ENCODE peak calls at places on chromosomes 5 and 9, in nine cellular contexts. One of them, this sample, is unnamed.

GRCh38 chr9:119841005-119841404 is 471.8 kb upstream of the BRINP1 start:
- DNase-seq in fibroblast of lung: no peak
- DNase-seq in body of pancreas: no peak
- DNase-seq in mammary epithelial cell: no peak
- DNase-seq in tibial nerve: no peak
- DNase-seq in neural progenitor cell: no peak
- DNase-seq in CD4-positive, CD25-positive, alpha-beta regulatory T cell: no peak
- DNase-seq in H1: no peak
- DNase-seq in lower lobe of right lung: no peak
- DNase-seq in this sample: no peak

GRCh38 chr5:53311661-53312060 is 168.8 kb upstream of the FST start:
- DNase-seq in fibroblast of lung: no peak
- DNase-seq in body of pancreas: no peak
- DNase-seq in mammary epithelial cell: no peak
- DNase-seq in tibial nerve: no peak
- DNase-seq in neural progenitor cell: no peak
- DNase-seq in CD4-positive, CD25-positive, alpha-beta regulatory T cell: no peak
- DNase-seq in H1: no peak
- DNase-seq in lower lobe of right lung: no peak
- DNase-seq in this sample: no peak

GRCh38 chr5:893137-893506 is 438 bp downstream of the TRIP13 start:
- DNase-seq in fibroblast of lung: no peak
- DNase-seq in body of pancreas: no peak
- DNase-seq in mammary epithelial cell: no peak
- DNase-seq in tibial nerve: no peak
- DNase-seq in neural progenitor cell: peak; percentile 38
- DNase-seq in CD4-positive, CD25-positive, alpha-beta regulatory T cell: no peak
- DNase-seq in H1: no peak
- DNase-seq in lower lobe of right lung: no peak
- DNase-seq in this sample: no peak

GRCh38 chr5:132074091-132074771 is 642 bp downstream of the CSF2 start:
- DNase-seq in fibroblast of lung: no peak
- DNase-seq in body of pancreas: no peak
- DNase-seq in mammary epithelial cell: peak; percentile 69
- DNase-seq in tibial nerve: no peak
- DNase-seq in neural progenitor cell: no peak
- DNase-seq in CD4-positive, CD25-positive, alpha-beta regulatory T cell: no peak
- DNase-seq in H1: no peak
- DNase-seq in lower lobe of right lung: peak; percentile 76
- DNase-seq in this sample: no peak

GRCh38 chr9:123957731-123958130 is 27.8 kb upstream of the DENND1A start:
- DNase-seq in fibroblast of lung: no peak
- DNase-seq in body of pancreas: no peak
- DNase-seq in mammary epithelial cell: no peak
- DNase-seq in tibial nerve: no peak
- DNase-seq in neural progenitor cell: no peak
- DNase-seq in CD4-positive, CD25-positive, alpha-beta regulatory T cell: no peak
- DNase-seq in H1: no peak
- DNase-seq in lower lobe of right lung: no peak
- DNase-seq in this sample: no peak

GRCh38 chr9:96217756-96218693 is 84.0 kb downstream of the HSD17B3 start:
- DNase-seq in fibroblast of lung: peak; percentile 73
- DNase-seq in body of pancreas: peak; percentile 84
- DNase-seq in mammary epithelial cell: peak; percentile 42
- DNase-seq in tibial nerve: peak; percentile 59
- DNase-seq in neural progenitor cell: peak; percentile 93
- DNase-seq in CD4-positive, CD25-positive, alpha-beta regulatory T cell: peak; percentile 70
- DNase-seq in H1: no peak
- DNase-seq in lower lobe of right lung: peak; percentile 77
- DNase-seq in this sample: peak; percentile 27

GRCh38 chr5:177493795-177494355 is 3.5 kb downstream of the PDLIM7 start:
- DNase-seq in fibroblast of lung: no peak
- DNase-seq in body of pancreas: no peak
- DNase-seq in mammary epithelial cell: no peak
- DNase-seq in tibial nerve: no peak
- DNase-seq in neural progenitor cell: no peak
- DNase-seq in CD4-positive, CD25-positive, alpha-beta regulatory T cell: no peak
- DNase-seq in H1: no peak
- DNase-seq in lower lobe of right lung: no peak
- DNase-seq in this sample: no peak

GRCh38 chr9:5714501-5715401 is 85.8 kb downstream of the RIC1 start:
- DNase-seq in fibroblast of lung: peak; percentile 43
- DNase-seq in body of pancreas: no peak
- DNase-seq in mammary epithelial cell: peak; percentile 49
- DNase-seq in tibial nerve: no peak
- DNase-seq in neural progenitor cell: peak; percentile 13
- DNase-seq in CD4-positive, CD25-positive, alpha-beta regulatory T cell: no peak
- DNase-seq in H1: no peak
- DNase-seq in lower lobe of right lung: no peak
- DNase-seq in this sample: no peak

GRCh38 chr9:102360846-102361245 is 622.4 kb upstream of the GRIN3A start:
- DNase-seq in fibroblast of lung: no peak
- DNase-seq in body of pancreas: no peak
- DNase-seq in mammary epithelial cell: no peak
- DNase-seq in tibial nerve: no peak
- DNase-seq in neural progenitor cell: no peak
- DNase-seq in CD4-positive, CD25-positive, alpha-beta regulatory T cell: no peak
- DNase-seq in H1: no peak
- DNase-seq in lower lobe of right lung: no peak
- DNase-seq in this sample: no peak

GRCh38 chr9:19137282-19137681 is 10.0 kb upstream of the PLIN2 start:
- DNase-seq in fibroblast of lung: peak; percentile 59
- DNase-seq in body of pancreas: no peak
- DNase-seq in mammary epithelial cell: peak; percentile 60
- DNase-seq in tibial nerve: no peak
- DNase-seq in neural progenitor cell: no peak
- DNase-seq in CD4-positive, CD25-positive, alpha-beta regulatory T cell: no peak
- DNase-seq in H1: no peak
- DNase-seq in lower lobe of right lung: no peak
- DNase-seq in this sample: no peak

GRCh38 chr9:23674016-23674585 is 151.9 kb downstream of the ELAVL2 start:
- DNase-seq in fibroblast of lung: no peak
- DNase-seq in body of pancreas: no peak
- DNase-seq in mammary epithelial cell: no peak
- DNase-seq in tibial nerve: no peak
- DNase-seq in neural progenitor cell: no peak
- DNase-seq in CD4-positive, CD25-positive, alpha-beta regulatory T cell: no peak
- DNase-seq in H1: no peak
- DNase-seq in lower lobe of right lung: no peak
- DNase-seq in this sample: no peak

GRCh38 chr5:18325431-18325830 is 691.2 kb downstream of the TAF11L14 start:
- DNase-seq in fibroblast of lung: no peak
- DNase-seq in body of pancreas: no peak
- DNase-seq in mammary epithelial cell: no peak
- DNase-seq in tibial nerve: no peak
- DNase-seq in neural progenitor cell: no peak
- DNase-seq in CD4-positive, CD25-positive, alpha-beta regulatory T cell: no peak
- DNase-seq in H1: no peak
- DNase-seq in lower lobe of right lung: no peak
- DNase-seq in this sample: no peak

GRCh38 chr9:129998491-129999122 is 44.4 kb downstream of the FNBP1 start:
- DNase-seq in fibroblast of lung: no peak
- DNase-seq in body of pancreas: no peak
- DNase-seq in mammary epithelial cell: no peak
- DNase-seq in tibial nerve: no peak
- DNase-seq in neural progenitor cell: no peak
- DNase-seq in CD4-positive, CD25-positive, alpha-beta regulatory T cell: no peak
- DNase-seq in H1: no peak
- DNase-seq in lower lobe of right lung: no peak
- DNase-seq in this sample: peak; percentile 18

GRCh38 chr5:172692981-172693380 is 51.9 kb downstream of the NEURL1B start:
- DNase-seq in fibroblast of lung: no peak
- DNase-seq in body of pancreas: no peak
- DNase-seq in mammary epithelial cell: no peak
- DNase-seq in tibial nerve: no peak
- DNase-seq in neural progenitor cell: no peak
- DNase-seq in CD4-positive, CD25-positive, alpha-beta regulatory T cell: no peak
- DNase-seq in H1: no peak
- DNase-seq in lower lobe of right lung: no peak
- DNase-seq in this sample: no peak

GRCh38 chr5:14440598-14441401 is 140.8 kb upstream of the OTULINL start:
- DNase-seq in fibroblast of lung: peak; percentile 95
- DNase-seq in body of pancreas: no peak
- DNase-seq in mammary epithelial cell: no peak
- DNase-seq in tibial nerve: peak; percentile 53
- DNase-seq in neural progenitor cell: peak; percentile 87
- DNase-seq in CD4-positive, CD25-positive, alpha-beta regulatory T cell: no peak
- DNase-seq in H1: no peak
- DNase-seq in lower lobe of right lung: no peak
- DNase-seq in this sample: no peak

GRCh38 chr5:131589510-131590348 is 45.3 kb downstream of the RAPGEF6 start:
- DNase-seq in fibroblast of lung: peak; percentile 77
- DNase-seq in body of pancreas: no peak
- DNase-seq in mammary epithelial cell: peak; percentile 10
- DNase-seq in tibial nerve: no peak
- DNase-seq in neural progenitor cell: peak; percentile 73
- DNase-seq in CD4-positive, CD25-positive, alpha-beta regulatory T cell: peak; percentile 69
- DNase-seq in H1: no peak
- DNase-seq in lower lobe of right lung: no peak
- DNase-seq in this sample: no peak

GRCh38 chr5:96687812-96688453 is 25.8 kb downstream of the CAST start:
- DNase-seq in fibroblast of lung: peak; percentile 83
- DNase-seq in body of pancreas: no peak
- DNase-seq in mammary epithelial cell: no peak
- DNase-seq in tibial nerve: no peak
- DNase-seq in neural progenitor cell: peak; percentile 22
- DNase-seq in CD4-positive, CD25-positive, alpha-beta regulatory T cell: peak; percentile 37
- DNase-seq in H1: no peak
- DNase-seq in lower lobe of right lung: no peak
- DNase-seq in this sample: no peak

GRCh38 chr5:143657814-143658395 is 154.1 kb upstream of the HMHB1 start:
- DNase-seq in fibroblast of lung: peak; percentile 65
- DNase-seq in body of pancreas: no peak
- DNase-seq in mammary epithelial cell: no peak
- DNase-seq in tibial nerve: no peak
- DNase-seq in neural progenitor cell: no peak
- DNase-seq in CD4-positive, CD25-positive, alpha-beta regulatory T cell: no peak
- DNase-seq in H1: no peak
- DNase-seq in lower lobe of right lung: no peak
- DNase-seq in this sample: no peak

GRCh38 chr9:2777454-2777853 is 60.1 kb downstream of the KCNV2 start:
- DNase-seq in fibroblast of lung: no peak
- DNase-seq in body of pancreas: no peak
- DNase-seq in mammary epithelial cell: no peak
- DNase-seq in tibial nerve: no peak
- DNase-seq in neural progenitor cell: no peak
- DNase-seq in CD4-positive, CD25-positive, alpha-beta regulatory T cell: no peak
- DNase-seq in H1: no peak
- DNase-seq in lower lobe of right lung: no peak
- DNase-seq in this sample: no peak
- H3K27ac ChIP-seq in fibroblast of lung: no peak overlapping the region
- H3K27ac ChIP-seq in body of pancreas: no peak overlapping the region
- H3K27ac ChIP-seq in mammary epithelial cell: no peak overlapping the region
- H3K27ac ChIP-seq in tibial nerve: no peak overlapping the region
- H3K27ac ChIP-seq in neural progenitor cell: no peak overlapping the region
- H3K27ac ChIP-seq in CD4-positive, CD25-positive, alpha-beta regulatory T cell: no peak overlapping the region
- H3K27ac ChIP-seq in H1: no peak overlapping the region
- H3K27ac ChIP-seq in lower lobe of right lung: no peak overlapping the region
- H3K27ac ChIP-seq in this sample: no peak overlapping the region

DNA sequence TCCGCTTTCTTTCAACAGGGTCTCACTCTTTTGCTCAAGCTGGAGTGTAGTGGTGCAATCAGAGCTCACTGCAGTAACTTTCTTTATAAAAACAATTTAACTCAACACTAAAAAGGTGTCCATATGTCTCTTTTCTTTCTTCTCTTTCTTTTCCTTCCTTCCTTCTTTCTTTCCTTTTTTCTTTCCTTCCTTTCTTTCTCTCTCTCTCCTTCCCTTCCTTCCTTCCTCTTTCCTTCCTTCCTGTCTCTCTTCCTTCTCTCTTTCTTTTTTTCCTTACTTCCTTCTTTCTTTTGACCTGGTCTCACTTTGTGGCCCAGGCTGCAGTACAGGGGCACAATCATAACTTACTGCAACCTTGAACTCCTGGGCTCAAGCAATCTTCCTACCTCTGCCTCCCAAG is 25.8 kb upstream of the TBC1D2 start:
- DNase-seq in fibroblast of lung: no peak
- DNase-seq in body of pancreas: no peak
- DNase-seq in mammary epithelial cell: no peak
- DNase-seq in tibial nerve: no peak
- DNase-seq in neural progenitor cell: no peak
- DNase-seq in CD4-positive, CD25-positive, alpha-beta regulatory T cell: no peak
- DNase-seq in H1: no peak
- DNase-seq in lower lobe of right lung: no peak
- DNase-seq in this sample: no peak
- H3K9me3 ChIP-seq in fibroblast of lung: no peaks in the 10 kb centered on the region
- H3K9me3 ChIP-seq in body of pancreas: no peaks in the 10 kb centered on the region
- H3K9me3 ChIP-seq in mammary epithelial cell: no peaks in the 10 kb centered on the region
- H3K9me3 ChIP-seq in tibial nerve: no peaks in the 10 kb centered on the region
- H3K9me3 ChIP-seq in neural progenitor cell: no peaks in the 10 kb centered on the region
- H3K9me3 ChIP-seq in CD4-positive, CD25-positive, alpha-beta regulatory T cell: no peaks in the 10 kb centered on the region
- H3K9me3 ChIP-seq in H1: no peaks in the 10 kb centered on the region
- H3K9me3 ChIP-seq in lower lobe of right lung: no peaks in the 10 kb centered on the region
- H3K9me3 ChIP-seq in this sample: no peaks in the 10 kb centered on the region

DNA sequence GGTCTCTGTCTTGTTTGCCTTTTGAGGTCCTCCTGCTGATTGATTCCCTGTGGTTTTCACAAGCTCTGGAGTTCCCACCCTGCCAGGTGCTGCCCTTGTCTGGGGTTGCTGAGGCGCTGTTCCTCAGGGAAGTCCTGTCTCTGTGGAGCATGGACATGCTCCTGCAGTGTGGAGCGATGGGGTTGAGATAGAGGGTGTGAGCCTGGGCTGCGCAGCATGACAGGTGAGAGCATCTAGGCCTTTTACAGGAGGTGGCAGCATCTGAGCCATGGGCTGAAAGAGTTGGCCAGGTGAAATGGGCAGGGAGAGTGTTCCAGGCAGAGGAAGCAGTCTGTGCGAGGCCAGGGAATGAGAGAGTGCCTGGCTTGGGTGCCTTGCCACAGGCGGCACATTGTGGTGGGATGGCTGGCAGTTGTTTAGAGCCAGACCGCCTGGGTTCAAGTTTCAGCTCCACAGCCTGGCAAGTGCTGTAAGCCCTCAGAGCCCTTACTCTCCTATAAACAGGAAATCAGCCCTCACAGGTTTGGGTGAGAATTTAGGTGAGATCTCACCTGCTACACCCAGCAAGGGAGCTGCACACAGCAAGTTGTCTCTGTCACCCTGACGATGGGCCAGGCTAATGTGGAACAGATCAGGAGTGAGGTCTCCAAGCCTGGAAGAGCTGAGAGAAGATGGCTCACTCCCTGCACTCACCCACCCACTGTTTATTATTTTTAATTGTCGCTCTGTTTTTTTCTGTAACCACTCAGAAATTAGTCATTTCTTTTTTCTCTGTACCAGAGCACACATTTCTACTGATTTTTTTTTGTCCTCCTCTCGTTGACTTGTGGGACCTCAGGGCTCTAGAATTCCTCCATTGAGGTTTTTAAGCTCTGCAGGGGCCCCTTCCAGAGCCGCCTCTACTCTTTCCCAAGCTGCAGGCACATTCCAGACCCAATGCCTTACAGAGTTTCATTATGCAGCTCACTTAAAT is 19.6 kb downstream of the TCOF1 start:
- DNase-seq in fibroblast of lung: peak; percentile 37
- DNase-seq in body of pancreas: no peak
- DNase-seq in mammary epithelial cell: no peak
- DNase-seq in tibial nerve: no peak
- DNase-seq in neural progenitor cell: no peak
- DNase-seq in CD4-positive, CD25-positive, alpha-beta regulatory T cell: no peak
- DNase-seq in H1: no peak
- DNase-seq in lower lobe of right lung: no peak
- DNase-seq in this sample: no peak
- H3K36me3 ChIP-seq in fibroblast of lung: peaks cover 41% of the 10 kb centered on the region
- H3K36me3 ChIP-seq in body of pancreas: peaks cover 78% of the 10 kb centered on the region
- H3K36me3 ChIP-seq in mammary epithelial cell: peaks cover 48% of the 10 kb centered on the region
- H3K36me3 ChIP-seq in tibial nerve: peaks cover 100% of the 10 kb centered on the region
- H3K36me3 ChIP-seq in neural progenitor cell: no peaks in the 10 kb centered on the region
- H3K36me3 ChIP-seq in CD4-positive, CD25-positive, alpha-beta regulatory T cell: peaks cover 97% of the 10 kb centered on the region
- H3K36me3 ChIP-seq in H1: peaks cover 96% of the 10 kb centered on the region
- H3K36me3 ChIP-seq in lower lobe of right lung: peaks cover 100% of the 10 kb centered on the region
- H3K36me3 ChIP-seq in this sample: no peaks in the 10 kb centered on the region

GRCh38 chr9:29245351-29245750 is 1672.1 kb upstream of the C9orf72 start:
- DNase-seq in fibroblast of lung: no peak
- DNase-seq in body of pancreas: no peak
- DNase-seq in mammary epithelial cell: no peak
- DNase-seq in tibial nerve: no peak
- DNase-seq in neural progenitor cell: no peak
- DNase-seq in CD4-positive, CD25-positive, alpha-beta regulatory T cell: no peak
- DNase-seq in H1: no peak
- DNase-seq in lower lobe of right lung: no peak
- DNase-seq in this sample: no peak
- H3K27ac ChIP-seq in fibroblast of lung: no peak overlapping the region
- H3K27ac ChIP-seq in body of pancreas: no peak overlapping the region
- H3K27ac ChIP-seq in mammary epithelial cell: no peak overlapping the region
- H3K27ac ChIP-seq in tibial nerve: no peak overlapping the region
- H3K27ac ChIP-seq in neural progenitor cell: no peak overlapping the region
- H3K27ac ChIP-seq in CD4-positive, CD25-positive, alpha-beta regulatory T cell: no peak overlapping the region
- H3K27ac ChIP-seq in H1: no peak overlapping the region
- H3K27ac ChIP-seq in lower lobe of right lung: no peak overlapping the region
- H3K27ac ChIP-seq in this sample: no peak overlapping the region

This sample was measured in Peyer's patch.